ENCODE peak calls at places on chromosomes 6 and 20, in six cellular contexts. S is foreskin keratinocyte, F is HCT116, C is lower lobe of right lung, E is A549, O is body of pancreas. U is an unnamed sample.

GRCh38 chr20:37706298-37706697 is 12.5 kb downstream of the CTNNBL1 start:
- ATAC-seq in S (no peak), F (no peak), C (no peak), E (no peak), O (no peak), U (no peak)

GRCh38 chr6:73649783-73650182 is 4.0 kb downstream of the SLC17A5 start:
- ATAC-seq in S (no peak), F (no peak), C (no peak), E (no peak), O (no peak), U (no peak)

GRCh38 chr6:158799051-158799792 is 19.9 kb downstream of the EZR start:
- ATAC-seq in S (peak; percentile 26), F (peak; percentile 35), C (peak; percentile 40), E (peak; percentile 56), O (peak; percentile 85), U (no peak)

GRCh38 chr6:163438940-163439335 is 24.4 kb downstream of the QKI start:
- ATAC-seq in S (peak; percentile 35), F (no peak), C (peak; percentile 38), E (no peak), O (no peak), U (no peak)

GRCh38 chr20:1861996-1862664 is 33.1 kb upstream of the SIRPA start:
- ATAC-seq in S (no peak), F (no peak), C (no peak), E (no peak), O (no peak), U (no peak)

GRCh38 chr20:8005575-8006366 is 13.8 kb downstream of the TMX4 start:
- ATAC-seq in S (no peak), F (no peak), C (no peak), E (no peak), O (no peak), U (no peak)

GRCh38 chr6:151620179-151620578 is 126.4 kb downstream of the CCDC170 start:
- ATAC-seq in S (no peak), F (no peak), C (no peak), E (no peak), O (no peak), U (no peak)

GRCh38 chr20:23397961-23398360 is 23.3 kb downstream of the NAPB start:
- ATAC-seq in S (peak; percentile 28), F (no peak), C (peak; percentile 18), E (no peak), O (no peak), U (no peak)

GRCh38 chr20:32218156-32218900 is 10.6 kb downstream of the POFUT1 start:
- ATAC-seq in S (no peak), F (no peak), C (no peak), E (no peak), O (no peak), U (no peak)

GRCh38 chr6:56814308-56814707 is 140.6 kb upstream of the BEND6 start:
- ATAC-seq in S (no peak), F (no peak), C (no peak), E (no peak), O (no peak), U (no peak)

GRCh38 chr6:151493495-151494234 is at the start of gene CCDC170:
- ATAC-seq in S (peak; percentile 63), F (no peak), C (peak; percentile 87), E (peak; percentile 81), O (peak; percentile 23), U (peak; percentile 52)

GRCh38 chr20:23257848-23258746 is 92.5 kb upstream of the NXT1 start:
- ATAC-seq in S (peak; percentile 78), F (no peak), C (peak; percentile 64), E (no peak), O (peak; percentile 82), U (peak; percentile 80)

GRCh38 chr6:135451617-135452190 is 45.8 kb downstream of the AHI1 start:
- ATAC-seq in S (no peak), F (no peak), C (no peak), E (no peak), O (peak; percentile 59), U (no peak)

GRCh38 chr6:122289721-122290501 is 109.5 kb upstream of the HSF2 start:
- ATAC-seq in S (no peak), F (peak; percentile 44), C (no peak), E (no peak), O (no peak), U (no peak)

GRCh38 chr6:1832358-1832757 is 222.6 kb downstream of the FOXC1 start:
- ATAC-seq in S (no peak), F (no peak), C (no peak), E (no peak), O (peak; percentile 26), U (no peak)

GRCh38 chr6:154511735-154512097 is 1.2 kb upstream of the CNKSR3 start:
- ATAC-seq in S (no peak), F (no peak), C (no peak), E (no peak), O (no peak), U (no peak)
- H3K27ac ChIP-seq in S (no peak overlapping the region), F (no peak overlapping the region), C (no peak overlapping the region), E (peak overlapping the region; percentile 90), O (peak overlapping the region; percentile 96), U (peak overlapping the region; percentile 95)

GRCh38 chr6:22928775-22929174 is 359.4 kb downstream of the HDGFL1 start:
- ATAC-seq in S (no peak), F (no peak), C (no peak), E (no peak), O (no peak), U (no peak)
- H3K27ac ChIP-seq in S (no peak overlapping the region), F (no peak overlapping the region), C (no peak overlapping the region), E (no peak overlapping the region), O (no peak overlapping the region), U (no peak overlapping the region)

GRCh38 chr20:9068896-9069663 is at the start of gene PLCB4:
- ATAC-seq in S (peak; percentile 63), F (peak; percentile 59), C (peak; percentile 37), E (peak; percentile 65), O (peak; percentile 27), U (peak; percentile 22)

GRCh38 chr20:9075264-9076095 is 6.6 kb downstream of the PLCB4 start:
- ATAC-seq in S (no peak), F (no peak), C (no peak), E (no peak), O (no peak), U (no peak)

GRCh38 chr20:9071976-9072726 is 3.3 kb downstream of the PLCB4 start:
- ATAC-seq in S (no peak), F (no peak), C (no peak), E (no peak), O (no peak), U (no peak)

GRCh38 chr20:9070304-9070703 is 1.4 kb downstream of the PLCB4 start:
- ATAC-seq in S (no peak), F (no peak), C (no peak), E (no peak), O (no peak), U (no peak)

GRCh38 chr20:9072741-9073310 is 3.9 kb downstream of the PLCB4 start:
- ATAC-seq in S (no peak), F (no peak), C (no peak), E (no peak), O (no peak), U (no peak)
- H3K27ac ChIP-seq in S (no peak overlapping the region), F (no peak overlapping the region), C (no peak overlapping the region), E (peak overlapping the region; percentile 90), O (no peak overlapping the region), U (no peak overlapping the region)

DNA sequence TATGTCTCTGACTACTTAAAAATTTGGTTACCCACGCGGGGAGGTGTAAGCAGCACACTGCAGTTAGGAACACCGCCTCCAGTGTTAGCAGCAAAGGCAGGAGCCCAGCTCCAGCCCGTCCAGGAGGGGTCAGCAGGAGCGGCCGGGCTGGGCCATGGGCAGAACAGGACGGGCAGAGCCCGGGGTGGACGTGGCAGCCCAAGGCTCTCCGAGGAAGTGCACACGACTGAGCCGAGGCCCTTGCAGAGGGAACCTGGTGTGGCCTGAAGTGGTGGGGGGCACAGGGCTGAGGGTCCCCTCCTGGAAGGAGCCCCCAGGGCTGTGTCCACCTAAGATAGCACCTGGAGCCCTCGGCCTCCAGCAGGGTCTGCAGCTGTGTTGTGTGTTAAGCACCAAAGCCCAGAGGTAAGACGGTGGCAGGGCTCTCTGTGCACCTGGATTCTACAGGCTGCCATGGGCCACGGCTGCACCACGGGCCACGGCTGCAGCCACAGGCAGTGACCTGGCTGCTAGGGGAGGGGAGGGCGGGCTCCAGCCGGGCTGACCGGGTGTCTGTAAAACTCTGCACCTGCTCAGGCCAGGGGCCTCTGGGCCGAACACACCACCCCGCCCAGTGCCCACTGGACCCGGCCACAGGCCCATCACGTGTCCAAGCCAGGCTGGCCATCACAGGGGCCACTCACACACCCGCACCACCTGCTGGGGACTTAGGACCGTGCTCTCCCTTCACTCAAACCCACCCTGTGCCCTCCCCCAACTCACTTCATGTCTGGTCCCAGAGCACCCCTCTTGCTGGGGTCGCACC is 6.6 kb downstream of the SLC2A4RG start:
- ATAC-seq in S (no peak), F (no peak), C (no peak), E (no peak), O (no peak), U (no peak)
- H3K27ac ChIP-seq in S (no peak overlapping the region), F (no peak overlapping the region), C (no peak overlapping the region), E (no peak overlapping the region), O (no peak overlapping the region), U (no peak overlapping the region)

GRCh38 chr6:30813623-30814136 is 69.3 kb upstream of the IER3 start:
- ATAC-seq in S (no peak), F (peak; percentile 35), C (no peak), E (no peak), O (no peak), U (no peak)
- H3K27ac ChIP-seq in S (peak overlapping the region; percentile 76), F (peak overlapping the region; percentile 97), C (peak overlapping the region; percentile 44), E (peak overlapping the region; percentile 77), O (no peak overlapping the region), U (no peak overlapping the region)

GRCh38 chr6:25038992-25039391 is 103.2 kb upstream of the RIPOR2 start:
- ATAC-seq in S (no peak), F (no peak), C (no peak), E (no peak), O (no peak), U (no peak)

GRCh38 chr6:25041676-25042598 is 106.2 kb upstream of the RIPOR2 start:
- ATAC-seq in S (no peak), F (no peak), C (peak; percentile 41), E (no peak), O (no peak), U (no peak)

GRCh38 chr6:25038300-25038699 is 102.5 kb upstream of the RIPOR2 start:
- ATAC-seq in S (no peak), F (no peak), C (no peak), E (no peak), O (no peak), U (no peak)

GRCh38 chr6:25042984-25043725 is 107.4 kb upstream of the RIPOR2 start:
- ATAC-seq in S (no peak), F (no peak), C (peak; percentile 27), E (no peak), O (no peak), U (no peak)

GRCh38 chr6:25042599-25042936 is 106.8 kb upstream of the RIPOR2 start:
- ATAC-seq in S (peak; percentile 41), F (peak; percentile 54), C (no peak), E (no peak), O (no peak), U (no peak)
- H3K27ac ChIP-seq in S (no peak overlapping the region), F (no peak overlapping the region), C (no peak overlapping the region), E (no peak overlapping the region), O (no peak overlapping the region), U (no peak overlapping the region)

DNA sequence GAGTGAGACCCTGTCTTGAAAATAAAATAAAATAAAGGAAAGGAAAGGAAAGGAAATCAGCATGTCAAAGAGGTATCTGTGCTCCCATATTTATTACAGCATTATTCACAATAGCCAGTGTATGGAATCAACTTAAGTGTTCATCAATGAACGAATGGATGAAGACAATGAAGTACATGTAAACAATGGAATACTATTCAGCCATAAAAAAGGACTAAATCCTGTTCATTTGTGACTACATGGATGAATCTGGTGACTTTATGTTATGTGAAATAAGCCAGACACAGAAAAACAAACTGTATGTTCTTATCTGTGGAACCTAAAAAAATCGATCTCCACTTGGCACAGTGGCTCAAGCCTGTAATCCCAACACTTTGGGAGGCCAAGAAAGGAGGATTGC is 28.0 kb upstream of the TOP1 start:
- ATAC-seq in S (no peak), F (no peak), C (no peak), E (no peak), O (no peak), U (no peak)
- H3K27ac ChIP-seq in S (no peak overlapping the region), F (no peak overlapping the region), C (no peak overlapping the region), E (peak overlapping the region; percentile 84), O (no peak overlapping the region), U (no peak overlapping the region)